ENCODE peak calls at places on chromosome 15, in eight cellular contexts. M is WTC11, V is fibroblast of lung, X is PC-9, G is retinal pigment epithelial cell, I is GM13977, Q is nephron progenitor cell, S is psoas muscle. L is an unnamed sample.

GRCh38 chr15:56699743-56700142 is 33.6 kb downstream of the ZNF280D start:
- DNase-seq in V (no peak), X (no peak), I (peak), S (no peak), Q (no peak), G (no peak), M (no peak), L (no peak)

GRCh38 chr15:73284073-73284472 is 84.7 kb downstream of the HCN4 start:
- DNase-seq in V (peak), X (no peak), I (no peak), G (no peak), M (no peak), Q (no peak), S (no peak), L (no peak)

GRCh38 chr15:96410175-96411055 is 79.9 kb downstream of the NR2F2 start:
- DNase-seq in S (no peak), V (no peak), G (no peak), X (no peak), Q (peak), I (no peak), M (no peak), L (no peak)

GRCh38 chr15:58475573-58476524 is 44.1 kb downstream of the LIPC start:
- DNase-seq in S (no peak), Q (no peak), G (peak), X (peak), M (no peak), I (no peak), V (peak), L (no peak)

GRCh38 chr15:84752700-84753099 is 4.3 kb downstream of the ZNF592 start:
- DNase-seq in Q (no peak), M (no peak), S (no peak), X (no peak), V (peak), I (no peak), G (no peak), L (no peak)

GRCh38 chr15:41822471-41822870 is 5.4 kb upstream of the JMJD7 start:
- DNase-seq in S (no peak), V (no peak), G (no peak), Q (no peak), M (no peak), X (no peak), I (no peak), L (no peak)

GRCh38 chr15:56739964-56740640 is 6.8 kb upstream of the ZNF280D start:
- DNase-seq in G (no peak), X (no peak), I (no peak), M (no peak), V (no peak), Q (no peak), S (no peak), L (no peak)

GRCh38 chr15:76566276-76566675 is 229.7 kb downstream of the ISL2 start:
- DNase-seq in M (no peak), S (no peak), Q (no peak), I (no peak), X (no peak), G (no peak), V (peak), L (no peak)

GRCh38 chr15:92779874-92780273 is 120.2 kb upstream of the CHD2 start:
- DNase-seq in V (no peak), G (no peak), Q (no peak), M (no peak), X (no peak), S (no peak), I (no peak), L (no peak)

GRCh38 chr15:98860647-98861041 is 146.9 kb downstream of the PGPEP1L start:
- DNase-seq in M (no peak), S (no peak), Q (no peak), G (no peak), X (no peak), I (no peak), V (no peak), L (no peak)

GRCh38 chr15:35713733-35714132 is 167.8 kb upstream of the DPH6 start:
- DNase-seq in V (peak), X (peak), S (no peak), M (no peak), G (peak), Q (no peak), I (no peak), L (no peak)

GRCh38 chr15:81434882-81435281 is 60.9 kb upstream of the TMC3 start:
- DNase-seq in Q (no peak), I (no peak), S (no peak), G (no peak), V (no peak), M (no peak), X (no peak), L (no peak)

GRCh38 chr15:69055251-69055650 is 40.8 kb downstream of the NOX5 start:
- DNase-seq in G (no peak), M (no peak), X (no peak), V (no peak), Q (no peak), S (no peak), I (no peak), L (no peak)

GRCh38 chr15:57555270-57555669 is 36.4 kb upstream of the MYZAP start:
- DNase-seq in M (no peak), I (no peak), X (no peak), V (peak), Q (no peak), G (no peak), S (no peak), L (no peak)

GRCh38 chr15:41653760-41654159 is 6.4 kb upstream of the MGA start:
- DNase-seq in S (no peak), I (no peak), X (no peak), M (no peak), V (no peak), G (no peak), Q (no peak), L (no peak)

GRCh38 chr15:41115652-41116115 is 396 bp downstream of the INO80 start:
- DNase-seq in V (peak), Q (no peak), S (peak), M (peak), I (no peak), G (no peak), X (peak), L (no peak)

GRCh38 chr15:52159645-52160044 is 31.5 kb downstream of the GNB5 start:
- DNase-seq in Q (no peak), I (no peak), M (no peak), S (no peak), X (no peak), G (no peak), V (no peak), L (no peak)

GRCh38 chr15:52421029-52421428 is 107.7 kb downstream of the MYO5A start:
- DNase-seq in G (no peak), S (no peak), X (no peak), M (no peak), I (peak), Q (no peak), V (no peak), L (peak)

GRCh38 chr15:58361291-58361759 is 70.5 kb upstream of the LIPC start:
- DNase-seq in V (peak), S (no peak), I (no peak), M (no peak), G (no peak), X (no peak), Q (no peak), L (no peak)

GRCh38 chr15:101207867-101208288 is 44.0 kb downstream of the CHSY1 start:
- DNase-seq in X (no peak), I (no peak), G (no peak), Q (no peak), M (no peak), S (no peak), V (peak), L (no peak)

GRCh38 chr15:91289324-91289723 is 189.3 kb downstream of the SV2B start:
- DNase-seq in S (no peak), I (no peak), G (no peak), X (no peak), V (no peak), Q (no peak), M (peak), L (peak)

GRCh38 chr15:53869044-53869805 is 109.0 kb upstream of the UNC13C start:
- DNase-seq in S (no peak), X (no peak), M (peak), V (no peak), G (no peak), Q (peak), I (no peak), L (no peak)

GRCh38 chr15:86571873-86572272 is 492.2 kb downstream of the AGBL1 start:
- DNase-seq in X (no peak), M (no peak), I (no peak), S (no peak), V (no peak), G (no peak), Q (no peak), L (no peak)

GRCh38 chr15:91491131-91491950 is 362.2 kb upstream of the SLCO3A1 start:
- DNase-seq in Q (no peak), V (peak), M (no peak), I (no peak), G (no peak), X (no peak), S (no peak), L (no peak)

GRCh38 chr15:50265620-50266019 is at the start of gene HDC:
- DNase-seq in G (no peak), M (no peak), X (no peak), I (no peak), S (no peak), Q (no peak), V (no peak), L (no peak)

GRCh38 chr15:36335211-36335610 is 244.2 kb upstream of the CDIN1 start:
- DNase-seq in G (no peak), I (no peak), M (no peak), S (no peak), X (no peak), V (no peak), Q (no peak), L (no peak)

GRCh38 chr15:56059716-56060115 is 66.3 kb upstream of the NEDD4 start:
- DNase-seq in M (no peak), G (no peak), Q (no peak), S (no peak), V (no peak), I (no peak), X (no peak), L (no peak)

GRCh38 chr15:80105193-80105984 is 45.9 kb downstream of the ZFAND6 start:
- DNase-seq in S (no peak), M (no peak), Q (no peak), G (no peak), I (no peak), V (peak), X (no peak), L (no peak)

GRCh38 chr15:87207945-87208580 is 1048.5 kb downstream of the NTRK3 start:
- DNase-seq in Q (no peak), I (no peak), S (no peak), X (no peak), V (peak), G (peak), M (no peak), L (no peak)

GRCh38 chr15:85116925-85117646 is 135.4 kb downstream of the PDE8A start:
- DNase-seq in G (no peak), X (no peak), S (no peak), Q (no peak), I (peak), M (no peak), V (peak), L (peak)

GRCh38 chr15:59333401-59334062 is 39.1 kb downstream of the MYO1E start:
- DNase-seq in X (no peak), I (no peak), S (no peak), M (no peak), G (no peak), Q (no peak), V (no peak), L (no peak)

GRCh38 chr15:86044981-86045380 is 34.7 kb upstream of the AGBL1 start:
- DNase-seq in X (no peak), V (no peak), S (no peak), I (no peak), M (no peak), Q (no peak), G (no peak), L (no peak)

GRCh38 chr15:42650208-42651066 is 75.0 kb downstream of the STARD9 start:
- DNase-seq in Q (peak), M (peak), X (peak), I (peak), G (peak), S (no peak), V (peak), L (peak)

GRCh38 chr15:101288905-101289513 is 6.0 kb downstream of the SNRPA1 start:
- DNase-seq in V (no peak), M (no peak), I (no peak), X (no peak), G (no peak), Q (no peak), S (no peak), L (peak)

GRCh38 chr15:101027920-101028319 is 108.8 kb downstream of the LRRK1 start:
- DNase-seq in Q (no peak), S (no peak), V (no peak), I (no peak), M (peak), G (no peak), X (no peak), L (no peak)

GRCh38 chr15:92451225-92451825 is 57.6 kb downstream of the ST8SIA2 start:
- DNase-seq in Q (no peak), G (peak), M (no peak), I (no peak), X (no peak), S (no peak), V (peak), L (no peak)

GRCh38 chr15:76991741-76992645 is 2.9 kb upstream of the PSTPIP1 start:
- DNase-seq in Q (no peak), X (no peak), V (no peak), S (no peak), M (peak), I (no peak), G (no peak), L (no peak)

GRCh38 chr15:50358805-50359204 is 3.8 kb upstream of the GABPB1 start:
- DNase-seq in G (no peak), V (peak), X (no peak), I (peak), M (peak), S (no peak), Q (no peak), L (peak)

GRCh38 chr15:50219820-50220219 is 37.8 kb downstream of the SLC27A2 start:
- DNase-seq in G (peak), X (peak), V (no peak), Q (no peak), M (no peak), S (no peak), I (no peak), L (no peak)

GRCh38 chr15:47505712-47506542 is 211.4 kb upstream of the SEMA6D start:
- DNase-seq in I (no peak), X (no peak), S (no peak), V (no peak), M (no peak), G (peak), Q (no peak), L (no peak)

GRCh38 chr15:66745530-66746230 is 43.6 kb downstream of the SMAD6 start:
- DNase-seq in G (no peak), X (no peak), Q (no peak), V (no peak), I (no peak), S (no peak), M (no peak), L (no peak)

GRCh38 chr15:66743204-66743603 is 41.2 kb downstream of the SMAD6 start:
- DNase-seq in V (no peak), G (no peak), I (no peak), X (no peak), S (no peak), Q (no peak), M (no peak), L (no peak)

GRCh38 chr15:66746231-66746605 is 44.2 kb downstream of the SMAD6 start:
- DNase-seq in X (no peak), G (no peak), M (no peak), Q (no peak), I (no peak), S (no peak), V (peak), L (no peak)

GRCh38 chr15:66743703-66744536 is 41.9 kb downstream of the SMAD6 start:
- DNase-seq in G (no peak), I (no peak), S (no peak), Q (no peak), M (no peak), V (no peak), X (no peak), L (no peak)

DNA sequence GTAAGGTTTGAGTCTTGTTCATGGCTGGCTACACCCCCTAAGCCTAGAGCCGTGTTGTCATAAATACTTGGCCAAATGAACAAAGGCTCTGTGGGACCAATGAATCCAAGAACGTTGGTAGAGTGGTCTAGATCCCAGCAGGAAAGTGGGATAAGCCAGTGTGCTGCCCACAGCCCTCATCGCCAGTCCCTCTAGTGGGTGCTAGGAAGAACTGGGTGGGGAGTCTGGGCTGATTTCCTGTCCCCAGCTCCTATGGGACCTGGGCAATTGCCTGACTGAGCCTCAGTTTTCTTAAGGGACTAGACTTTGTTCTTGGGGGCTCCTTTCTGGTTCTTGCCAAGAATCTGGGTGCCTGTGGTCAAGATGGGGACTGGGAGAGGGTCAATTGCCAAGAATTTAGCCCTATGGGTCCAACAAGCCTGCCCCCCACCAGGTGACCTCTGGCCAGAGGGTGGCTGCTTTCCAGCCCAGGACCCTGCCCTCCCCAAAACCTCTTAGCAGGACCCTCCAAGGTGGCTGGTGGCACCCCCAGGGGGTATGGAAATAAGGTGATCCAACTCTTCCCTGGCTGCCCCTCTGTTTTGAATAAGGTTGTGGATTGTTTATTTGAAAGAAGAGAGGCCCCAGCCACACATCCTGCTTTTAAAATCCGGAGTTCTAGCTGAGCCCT is 42.7 kb downstream of the SMAD6 start:
- DNase-seq in V (no peak), G (no peak), X (no peak), M (no peak), Q (no peak), S (no peak), I (no peak), L (no peak)
- TF ChIP-seq CTCF in V (no peak), G (peak), X (no peak), M (no peak), Q (no peak), S (no peak), I (no peak), L (no peak)

DNA sequence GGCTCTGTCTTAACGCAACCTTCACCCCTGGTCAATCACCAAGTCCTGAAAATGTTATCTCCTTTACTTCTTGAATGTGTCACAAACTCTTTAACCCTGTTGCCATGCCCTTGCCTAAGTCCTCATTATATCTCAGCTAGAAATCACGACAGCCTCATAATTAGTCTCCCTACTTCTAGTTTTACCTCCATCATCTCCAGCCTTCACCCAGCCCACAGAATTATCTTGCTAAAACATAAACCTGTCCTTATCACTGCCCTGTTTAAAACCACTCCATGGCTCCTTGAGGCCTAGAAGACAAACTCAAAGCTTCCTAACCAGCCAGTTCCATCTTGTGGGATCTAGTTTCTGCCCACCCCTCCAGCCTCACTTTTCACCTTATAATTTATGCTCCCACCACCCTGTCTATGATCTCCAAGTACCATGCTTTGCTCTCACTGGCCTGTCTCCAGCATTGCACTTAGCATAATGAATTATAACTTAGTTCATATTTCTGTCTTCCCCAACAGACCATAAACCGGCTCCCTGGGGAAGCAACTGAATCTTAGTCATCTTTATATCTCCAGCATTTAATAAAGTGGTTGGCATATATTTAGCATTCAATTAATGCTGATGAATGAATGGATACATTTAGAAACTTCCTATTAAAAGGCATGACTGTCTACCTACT is 39.2 kb downstream of the GPR176 start:
- DNase-seq in X (no peak), I (no peak), G (no peak), M (no peak), V (no peak), Q (no peak), S (no peak), L (no peak)
- TF ChIP-seq CTCF in X (no peak), I (no peak), G (no peak), M (no peak), V (no peak), Q (no peak), S (no peak), L (no peak)

DNA sequence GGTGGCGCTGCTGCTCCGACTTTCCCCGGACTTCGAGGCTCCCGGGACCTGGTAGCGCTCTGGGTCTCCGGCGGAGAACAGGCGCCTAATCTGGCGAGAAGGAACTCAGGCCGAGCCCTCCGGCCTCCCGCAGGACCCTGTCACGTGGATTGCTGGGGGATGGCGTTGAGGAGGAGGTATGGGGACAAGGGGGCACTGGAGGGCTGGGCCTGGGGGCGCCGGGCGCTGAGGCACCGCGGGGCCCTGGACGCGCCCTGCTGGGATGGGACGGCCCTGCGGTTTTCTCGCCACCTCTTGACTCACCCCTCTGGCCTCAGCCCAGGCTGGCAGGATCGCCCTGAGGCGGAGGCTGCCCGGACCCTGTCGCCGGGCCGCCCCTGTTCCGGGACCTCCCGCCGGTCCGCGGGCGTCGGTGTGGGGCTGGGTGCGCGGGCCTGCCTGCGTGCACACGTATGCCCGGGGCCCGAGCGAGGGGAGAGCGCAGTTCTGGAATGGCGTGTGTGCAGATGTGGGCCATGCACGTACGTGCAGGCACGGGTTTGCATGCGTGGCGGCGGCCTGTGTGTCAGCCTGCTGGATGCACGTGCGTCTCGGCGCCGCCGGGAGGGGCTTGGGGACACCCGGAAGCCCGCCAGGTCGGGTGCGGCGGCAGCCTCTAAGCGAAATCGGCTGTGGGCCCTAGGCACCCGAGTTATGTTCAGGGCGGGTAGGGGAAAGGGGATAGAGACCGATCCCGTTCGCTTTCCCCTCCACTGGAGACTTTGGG is 752 bp downstream of the C15orf39 start:
- DNase-seq in G (no peak), S (peak), I (peak), M (peak), X (peak), Q (peak), V (peak), L (peak)
- TF ChIP-seq CTCF in G (no peak), S (no peak), I (no peak), M (no peak), X (peak), Q (peak), V (peak), L (no peak)

GRCh38 chr15:31200735-31201151 is 99.2 kb upstream of the TRPM1 start:
- DNase-seq in I (no peak), V (peak), G (no peak), M (peak), Q (peak), S (peak), X (no peak), L (peak)
- TF ChIP-seq CTCF in I (peak), V (peak), G (peak), M (no peak), Q (peak), S (peak), X (no peak), L (no peak)

GRCh38 chr15:60829416-60829815 is 350.5 kb upstream of the ICE2 start:
- DNase-seq in Q (no peak), V (no peak), G (no peak), M (no peak), I (no peak), S (no peak), X (no peak), L (no peak)
- TF ChIP-seq CTCF in Q (no peak), V (no peak), G (no peak), M (no peak), I (no peak), S (no peak), X (no peak), L (no peak)